ENCODE peak calls at places on chromosomes 1 and 21, in six cellular contexts. R is hypothalamus, S is RWPE1, H is left cardiac atrium, G is NCI-H1092, W is heart left ventricle. K is an unnamed sample.

GRCh38 chr1:241323510-241323909 is 33.5 kb downstream of the RGS7 start:
- DNase-seq in G (no peak), R (no peak), S (peak; percentile 30), H (peak; percentile 21), W (peak; percentile 22), K (no peak)

GRCh38 chr1:10107985-10108663 is 75.4 kb downstream of the UBE4B start:
- DNase-seq in G (no peak), W (no peak), H (no peak), R (no peak), S (peak; percentile 71), K (no peak)

GRCh38 chr1:86207323-86207722 is 50.8 kb upstream of the COL24A1 start:
- DNase-seq in W (peak; percentile 42), R (no peak), S (peak; percentile 36), G (no peak), H (peak; percentile 52), K (no peak)

GRCh38 chr21:25509862-25510261 is 97.4 kb downstream of the MRPL39 start:
- DNase-seq in W (no peak), H (no peak), G (no peak), R (no peak), S (no peak), K (no peak)

GRCh38 chr1:184429342-184429741 is 42.5 kb downstream of the C1orf21 start:
- DNase-seq in S (no peak), W (no peak), R (no peak), H (no peak), G (no peak), K (no peak)

GRCh38 chr1:87744056-87744455 is 415.4 kb downstream of the LMO4 start:
- DNase-seq in H (no peak), W (no peak), G (no peak), R (no peak), S (no peak), K (no peak)

GRCh38 chr1:939511-940107 is 15.9 kb downstream of the SAMD11 start:
- DNase-seq in S (no peak), W (no peak), G (no peak), R (no peak), H (no peak), K (no peak)

GRCh38 chr1:6517435-6517851 is 26.0 kb upstream of the PLEKHG5 start:
- DNase-seq in S (no peak), G (no peak), H (no peak), R (no peak), W (no peak), K (no peak)

GRCh38 chr1:58515794-58516401 is 30.6 kb downstream of the OMA1 start:
- DNase-seq in H (peak; percentile 25), S (peak; percentile 54), G (peak; percentile 4), W (peak; percentile 35), R (no peak), K (no peak)

GRCh38 chr1:33347650-33347992 is 26.7 kb upstream of the A3GALT2 start:
- DNase-seq in R (no peak), W (peak; percentile 73), H (peak; percentile 75), S (no peak), G (peak; percentile 29), K (no peak)

GRCh38 chr1:56229183-56229582 is 350.2 kb downstream of the PLPP3 start:
- DNase-seq in G (peak; percentile 0), H (no peak), R (no peak), S (no peak), W (no peak), K (no peak)

GRCh38 chr1:107183011-107183410 is 42.2 kb downstream of the NTNG1 start:
- DNase-seq in R (no peak), H (no peak), W (no peak), G (no peak), S (no peak), K (no peak)

GRCh38 chr1:82399093-82399492 is 598.4 kb downstream of the ADGRL2 start:
- DNase-seq in W (no peak), G (no peak), S (no peak), H (no peak), R (no peak), K (no peak)

GRCh38 chr21:37496972-37497371 is 130.4 kb downstream of the DYRK1A start:
- DNase-seq in S (no peak), G (no peak), H (no peak), W (no peak), R (no peak), K (no peak)

GRCh38 chr1:156160744-156161181 is 7.4 kb downstream of the SEMA4A start:
- DNase-seq in H (peak; percentile 93), W (peak; percentile 94), S (no peak), G (peak; percentile 76), R (peak; percentile 59), K (peak; percentile 88)

GRCh38 chr1:232571523-232571922 is 58.4 kb downstream of the SIPA1L2 start:
- DNase-seq in S (no peak), G (no peak), W (no peak), R (no peak), H (no peak), K (no peak)

GRCh38 chr1:20868263-20868662 is 81.2 kb upstream of the HP1BP3 start:
- DNase-seq in W (no peak), G (no peak), H (no peak), R (no peak), S (no peak), K (no peak)

GRCh38 chr1:72371259-72372035 is 89.1 kb upstream of the NEGR1 start:
- DNase-seq in G (no peak), S (peak; percentile 34), R (no peak), W (no peak), H (no peak), K (no peak)

GRCh38 chr21:38556390-38556789 is 58.1 kb upstream of the ERG start:
- DNase-seq in S (no peak), G (no peak), H (no peak), W (no peak), R (no peak), K (no peak)

GRCh38 chr1:193458628-193459027 is 272.2 kb upstream of the B3GALT2 start:
- DNase-seq in R (no peak), H (no peak), W (no peak), S (no peak), G (no peak), K (no peak)

GRCh38 chr1:226064168-226064815 is 1.8 kb downstream of the H3-3A start:
- DNase-seq in S (no peak), W (no peak), G (no peak), H (no peak), R (no peak), K (no peak)

GRCh38 chr21:19507682-19508260 is 1104.2 kb upstream of the TMPRSS15 start:
- DNase-seq in H (no peak), R (no peak), W (no peak), S (no peak), G (no peak), K (no peak)

GRCh38 chr21:34185051-34185750 is 111.8 kb downstream of the MRPS6 start:
- DNase-seq in R (no peak), S (no peak), H (no peak), G (no peak), W (no peak), K (no peak)

GRCh38 chr1:87937774-87938173 is 609.1 kb downstream of the LMO4 start:
- DNase-seq in W (no peak), G (no peak), H (no peak), S (no peak), R (no peak), K (no peak)

GRCh38 chr1:154433161-154433681 is 28.1 kb downstream of the IL6R start:
- DNase-seq in G (no peak), S (peak; percentile 87), W (no peak), H (peak; percentile 37), R (no peak), K (no peak)

GRCh38 chr1:2822621-2823145 is 21.2 kb upstream of the TTC34 start:
- DNase-seq in S (no peak), R (no peak), H (peak; percentile 9), W (peak; percentile 13), G (no peak), K (no peak)